ENCODE peak calls at places on chromosome 17, in four cellular contexts. One of them, this sample, is unnamed. For H3K4me1, the result is how much of the 10 kb centered on the place peaks cover.

GRCh38 chr17:47203984-47204721 is 5.0 kb upstream of the MYL4 start:
- DNase-seq in body of pancreas: no peak
- DNase-seq in right atrium auricular region: no peak
- DNase-seq in hepatocyte: no peak
- DNase-seq in this sample: no peak

GRCh38 chr17:41645371-41646063 is 21.1 kb upstream of the KRT17 start:
- DNase-seq in body of pancreas: no peak
- DNase-seq in right atrium auricular region: no peak
- DNase-seq in hepatocyte: peak
- DNase-seq in this sample: peak

GRCh38 chr17:35372846-35373531 is 432 bp downstream of the SLFN11 start:
- DNase-seq in body of pancreas: peak
- DNase-seq in right atrium auricular region: no peak
- DNase-seq in hepatocyte: peak
- DNase-seq in this sample: peak

GRCh38 chr17:9728005-9728404 is 63.4 kb downstream of the DHRS7C start:
- DNase-seq in body of pancreas: no peak
- DNase-seq in right atrium auricular region: no peak
- DNase-seq in hepatocyte: no peak
- DNase-seq in this sample: no peak

GRCh38 chr17:68034452-68034776 is 1.1 kb upstream of the KPNA2 start:
- DNase-seq in body of pancreas: no peak
- DNase-seq in right atrium auricular region: no peak
- DNase-seq in hepatocyte: no peak
- DNase-seq in this sample: no peak

GRCh38 chr17:57669671-57670529 is 75.2 kb downstream of the CCDC182 start:
- DNase-seq in body of pancreas: no peak
- DNase-seq in right atrium auricular region: peak
- DNase-seq in hepatocyte: no peak
- DNase-seq in this sample: peak

GRCh38 chr17:39365252-39365651 is 36.2 kb downstream of the FBXL20 start:
- DNase-seq in body of pancreas: no peak
- DNase-seq in right atrium auricular region: no peak
- DNase-seq in hepatocyte: no peak
- DNase-seq in this sample: no peak

GRCh38 chr17:71760062-71760720 is 360.6 kb upstream of the SOX9 start:
- DNase-seq in body of pancreas: no peak
- DNase-seq in right atrium auricular region: no peak
- DNase-seq in hepatocyte: no peak
- DNase-seq in this sample: no peak

GRCh38 chr17:307741-308507 is 44.7 kb downstream of the RPH3AL start:
- DNase-seq in body of pancreas: peak
- DNase-seq in right atrium auricular region: no peak
- DNase-seq in hepatocyte: no peak
- DNase-seq in this sample: no peak

GRCh38 chr17:39548494-39548893 is 59.2 kb downstream of the NEUROD2 start:
- DNase-seq in body of pancreas: no peak
- DNase-seq in right atrium auricular region: peak
- DNase-seq in hepatocyte: no peak
- DNase-seq in this sample: no peak

GRCh38 chr17:37465058-37465616 is 24.6 kb upstream of the DUSP14 start:
- DNase-seq in body of pancreas: no peak
- DNase-seq in right atrium auricular region: no peak
- DNase-seq in hepatocyte: no peak
- DNase-seq in this sample: no peak

GRCh38 chr17:48244814-48245213 is 137.2 kb downstream of the SNX11 start:
- DNase-seq in body of pancreas: no peak
- DNase-seq in right atrium auricular region: no peak
- DNase-seq in hepatocyte: no peak
- DNase-seq in this sample: no peak

GRCh38 chr17:28335959-28336871 is 654 bp downstream of the TNFAIP1 start:
- DNase-seq in body of pancreas: peak
- DNase-seq in right atrium auricular region: peak
- DNase-seq in hepatocyte: peak
- DNase-seq in this sample: peak

GRCh38 chr17:17313350-17313991 is 10.3 kb downstream of the NT5M start:
- DNase-seq in body of pancreas: peak
- DNase-seq in right atrium auricular region: no peak
- DNase-seq in hepatocyte: peak
- DNase-seq in this sample: peak

GRCh38 chr17:8707591-8708453 is 36.8 kb downstream of the CCDC42 start:
- DNase-seq in body of pancreas: peak
- DNase-seq in right atrium auricular region: no peak
- DNase-seq in hepatocyte: peak
- DNase-seq in this sample: peak

GRCh38 chr17:67461228-67461780 is 84.2 kb downstream of the PITPNC1 start:
- DNase-seq in body of pancreas: no peak
- DNase-seq in right atrium auricular region: no peak
- DNase-seq in hepatocyte: no peak
- DNase-seq in this sample: peak

GRCh38 chr17:28370035-28370743 is at the start of gene VTN:
- DNase-seq in body of pancreas: peak
- DNase-seq in right atrium auricular region: peak
- DNase-seq in hepatocyte: peak
- DNase-seq in this sample: peak

GRCh38 chr17:3740611-3741073 is 16.9 kb downstream of the HASPIN start:
- DNase-seq in body of pancreas: peak
- DNase-seq in right atrium auricular region: no peak
- DNase-seq in hepatocyte: no peak
- DNase-seq in this sample: peak

GRCh38 chr17:64779344-64780095 is 117.4 kb upstream of the SMURF2 start:
- DNase-seq in body of pancreas: no peak
- DNase-seq in right atrium auricular region: no peak
- DNase-seq in hepatocyte: peak
- DNase-seq in this sample: peak

GRCh38 chr17:38608648-38609047 is 2.9 kb upstream of the SRCIN1 start:
- DNase-seq in body of pancreas: peak
- DNase-seq in right atrium auricular region: no peak
- DNase-seq in hepatocyte: no peak
- DNase-seq in this sample: peak

GRCh38 chr17:34254651-34255380 is at the start of gene CCL2:
- DNase-seq in body of pancreas: peak
- DNase-seq in right atrium auricular region: peak
- DNase-seq in hepatocyte: peak
- DNase-seq in this sample: peak

GRCh38 chr17:69462010-69462409 is 47.5 kb downstream of the MAP2K6 start:
- DNase-seq in body of pancreas: no peak
- DNase-seq in right atrium auricular region: no peak
- DNase-seq in hepatocyte: no peak
- DNase-seq in this sample: peak

GRCh38 chr17:79835953-79836951 is 3.0 kb downstream of the CBX4 start:
- DNase-seq in body of pancreas: peak
- DNase-seq in right atrium auricular region: no peak
- DNase-seq in hepatocyte: peak
- DNase-seq in this sample: peak

GRCh38 chr17:49071106-49071505 is 61.5 kb upstream of the B4GALNT2 start:
- DNase-seq in body of pancreas: no peak
- DNase-seq in right atrium auricular region: no peak
- DNase-seq in hepatocyte: no peak
- DNase-seq in this sample: no peak

GRCh38 chr17:35713069-35713728 is 18.2 kb upstream of the RASL10B start:
- DNase-seq in body of pancreas: peak
- DNase-seq in right atrium auricular region: no peak
- DNase-seq in hepatocyte: no peak
- DNase-seq in this sample: no peak

GRCh38 chr17:75701288-75701687 is 20.0 kb upstream of the ITGB4 start:
- DNase-seq in body of pancreas: no peak
- DNase-seq in right atrium auricular region: no peak
- DNase-seq in hepatocyte: peak
- DNase-seq in this sample: no peak

GRCh38 chr17:32159586-32160438 is 17.5 kb downstream of the RHOT1 start:
- DNase-seq in body of pancreas: no peak
- DNase-seq in right atrium auricular region: no peak
- DNase-seq in hepatocyte: no peak
- DNase-seq in this sample: no peak

GRCh38 chr17:60156746-60157145 is 7.0 kb downstream of the CA4 start:
- DNase-seq in body of pancreas: no peak
- DNase-seq in right atrium auricular region: no peak
- DNase-seq in hepatocyte: no peak
- DNase-seq in this sample: peak

GRCh38 chr17:72489273-72489641 is 368.4 kb downstream of the SOX9 start:
- DNase-seq in body of pancreas: no peak
- DNase-seq in right atrium auricular region: no peak
- DNase-seq in hepatocyte: no peak
- DNase-seq in this sample: peak

GRCh38 chr17:57597531-57598453 is 147.3 kb downstream of the CCDC182 start:
- DNase-seq in body of pancreas: peak
- DNase-seq in right atrium auricular region: peak
- DNase-seq in hepatocyte: peak
- DNase-seq in this sample: peak

GRCh38 chr17:57243171-57243622 is 13.1 kb upstream of the MSI2 start:
- DNase-seq in body of pancreas: peak
- DNase-seq in right atrium auricular region: peak
- DNase-seq in hepatocyte: peak
- DNase-seq in this sample: peak

GRCh38 chr17:846901-847777 is 65.0 kb downstream of the MRM3 start:
- DNase-seq in body of pancreas: peak
- DNase-seq in right atrium auricular region: no peak
- DNase-seq in hepatocyte: no peak
- DNase-seq in this sample: no peak

GRCh38 chr17:40915721-40916256 is 21.7 kb downstream of the KRT23 start:
- DNase-seq in body of pancreas: no peak
- DNase-seq in right atrium auricular region: no peak
- DNase-seq in hepatocyte: no peak
- DNase-seq in this sample: no peak

GRCh38 chr17:39738568-39738901 is 797 bp downstream of the GRB7 start:
- DNase-seq in body of pancreas: peak
- DNase-seq in right atrium auricular region: no peak
- DNase-seq in hepatocyte: peak
- DNase-seq in this sample: peak

GRCh38 chr17:77366558-77367245 is 225.9 kb downstream of the SEC14L1 start:
- DNase-seq in body of pancreas: no peak
- DNase-seq in right atrium auricular region: no peak
- DNase-seq in hepatocyte: peak
- DNase-seq in this sample: peak
- H3K4me1 ChIP-seq in body of pancreas: half or more
- H3K4me1 ChIP-seq in right atrium auricular region: half or more
- H3K4me1 ChIP-seq in hepatocyte: half or more
- H3K4me1 ChIP-seq in this sample: under half

GRCh38 chr17:5885336-5885735 is 184.8 kb upstream of the WSCD1 start:
- DNase-seq in body of pancreas: no peak
- DNase-seq in right atrium auricular region: no peak
- DNase-seq in hepatocyte: no peak
- DNase-seq in this sample: peak
- H3K27ac ChIP-seq in body of pancreas: no peak
- H3K27ac ChIP-seq in right atrium auricular region: no peak
- H3K27ac ChIP-seq in hepatocyte: no peak
- H3K27ac ChIP-seq in this sample: no peak

GRCh38 chr17:81419886-81420768 is 24.9 kb downstream of the BAHCC1 start:
- DNase-seq in body of pancreas: no peak
- DNase-seq in right atrium auricular region: no peak
- DNase-seq in hepatocyte: no peak
- DNase-seq in this sample: no peak

GRCh38 chr17:81418710-81419332 is 23.6 kb downstream of the BAHCC1 start:
- DNase-seq in body of pancreas: no peak
- DNase-seq in right atrium auricular region: peak
- DNase-seq in hepatocyte: no peak
- DNase-seq in this sample: no peak

GRCh38 chr17:81417879-81418709 is 22.8 kb downstream of the BAHCC1 start:
- DNase-seq in body of pancreas: peak
- DNase-seq in right atrium auricular region: no peak
- DNase-seq in hepatocyte: no peak
- DNase-seq in this sample: no peak

GRCh38 chr17:81420769-81421462 is 25.7 kb downstream of the BAHCC1 start:
- DNase-seq in body of pancreas: peak
- DNase-seq in right atrium auricular region: no peak
- DNase-seq in hepatocyte: no peak
- DNase-seq in this sample: no peak

GRCh38 chr17:81419333-81419885 is 24.2 kb downstream of the BAHCC1 start:
- DNase-seq in body of pancreas: peak
- DNase-seq in right atrium auricular region: peak
- DNase-seq in hepatocyte: peak
- DNase-seq in this sample: peak
- H3K4me3 ChIP-seq in body of pancreas: no peak
- H3K4me3 ChIP-seq in right atrium auricular region: peak
- H3K4me3 ChIP-seq in hepatocyte: no peak
- H3K4me3 ChIP-seq in this sample: no peak

DNA sequence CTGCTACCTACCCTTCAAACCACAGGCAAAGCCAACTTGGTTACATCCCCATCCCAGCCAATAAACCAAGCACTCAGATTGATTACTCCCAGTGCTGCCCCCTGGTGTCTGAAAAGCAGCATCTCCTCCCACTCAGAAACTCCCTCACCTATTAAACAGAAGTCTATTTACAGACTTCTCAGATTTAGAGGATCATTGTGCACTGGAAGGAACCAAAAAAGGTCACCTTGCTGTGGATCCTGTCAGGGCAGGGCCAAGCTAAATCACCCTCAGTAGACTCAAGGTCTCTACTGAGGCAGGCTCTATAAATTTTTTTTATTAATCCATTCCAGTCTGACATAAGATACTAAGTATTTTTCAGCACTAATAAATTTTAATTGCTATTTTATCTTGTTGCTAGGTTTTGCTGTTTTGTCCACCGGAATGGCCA is 17.6 kb downstream of the HIGD1B start:
- DNase-seq in body of pancreas: peak
- DNase-seq in right atrium auricular region: peak
- DNase-seq in hepatocyte: peak
- DNase-seq in this sample: peak
- H3K4me1 ChIP-seq in body of pancreas: under half
- H3K4me1 ChIP-seq in right atrium auricular region: under half
- H3K4me1 ChIP-seq in hepatocyte: under half
- H3K4me1 ChIP-seq in this sample: under half

DNA sequence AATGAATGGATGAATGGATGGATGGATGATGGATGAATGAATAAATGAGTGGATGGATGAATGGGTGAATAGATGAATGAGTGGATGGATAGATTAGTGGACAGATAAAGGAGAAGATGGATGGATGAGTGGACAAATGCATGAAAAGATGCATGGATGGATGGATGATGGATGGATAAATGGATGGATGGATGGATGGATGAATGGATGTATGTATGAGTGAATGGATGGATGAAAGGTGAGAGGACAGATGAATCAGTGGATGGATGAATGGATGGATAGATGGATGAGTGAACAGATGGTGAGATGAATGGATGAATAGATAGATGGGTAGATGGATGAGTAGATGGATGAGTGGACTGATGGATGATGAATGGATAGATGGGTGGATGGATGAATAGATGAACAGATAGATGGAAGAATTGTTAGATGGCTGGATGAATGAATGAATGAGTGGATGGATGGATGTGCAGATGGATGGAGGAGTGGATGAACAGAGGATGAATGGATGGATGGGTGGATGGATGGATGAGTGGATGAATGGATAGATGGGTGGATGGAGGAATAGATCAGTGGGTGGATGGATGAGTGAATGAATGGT is 13.7 kb upstream of the KCNJ12 start:
- DNase-seq in body of pancreas: no peak
- DNase-seq in right atrium auricular region: no peak
- DNase-seq in hepatocyte: no peak
- DNase-seq in this sample: no peak
- H3K27ac ChIP-seq in body of pancreas: no peak
- H3K27ac ChIP-seq in right atrium auricular region: no peak
- H3K27ac ChIP-seq in hepatocyte: no peak
- H3K27ac ChIP-seq in this sample: no peak